ENCODE peak calls at places on chromosomes 12 and 14, in five cellular contexts. A, Y, P, L and M are unnamed samples.

GRCh38 chr14:32494566-32495434 is 165.7 kb downstream of the AKAP6 start:
- DNase-seq in A (no peak), Y (no peak), P (no peak), L (no peak), M (peak; percentile 59)

GRCh38 chr12:13744566-13744965 is 236.8 kb downstream of the GRIN2B start:
- DNase-seq in A (no peak), Y (peak; percentile 87), P (no peak), L (no peak), M (no peak)

GRCh38 chr14:40093800-40094199 is 661.6 kb upstream of the FBXO33 start:
- DNase-seq in A (no peak), Y (no peak), P (no peak), L (no peak), M (no peak)

GRCh38 chr12:33310471-33310870 is 129.1 kb downstream of the SYT10 start:
- DNase-seq in A (no peak), Y (no peak), P (no peak), L (no peak), M (no peak)

GRCh38 chr14:92603309-92604257 is 90.0 kb downstream of the RIN3 start:
- DNase-seq in A (peak; percentile 78), Y (peak; percentile 52), P (peak; percentile 44), L (no peak), M (no peak)

GRCh38 chr12:58443981-58444371 is 476.3 kb downstream of the LRIG3 start:
- DNase-seq in A (peak; percentile 40), Y (no peak), P (no peak), L (no peak), M (no peak)

GRCh38 chr12:49347307-49348237 is 884 bp downstream of the DNAJC22 start:
- DNase-seq in A (peak; percentile 89), Y (peak; percentile 90), P (peak; percentile 83), L (peak; percentile 58), M (no peak)

GRCh38 chr14:94656043-94656442 is 43.9 kb downstream of the SERPINA3 start:
- DNase-seq in A (no peak), Y (no peak), P (no peak), L (no peak), M (no peak)

GRCh38 chr12:114678718-114679117 is 5.3 kb downstream of the TBX3 start:
- DNase-seq in A (no peak), Y (no peak), P (peak; percentile 7), L (no peak), M (no peak)

GRCh38 chr12:118188690-118189371 is 52.9 kb downstream of the PEBP1 start:
- DNase-seq in A (peak; percentile 81), Y (no peak), P (peak; percentile 22), L (no peak), M (no peak)

GRCh38 chr12:130118181-130118580 is 44.1 kb upstream of the FZD10 start:
- DNase-seq in A (no peak), Y (no peak), P (no peak), L (no peak), M (no peak)

GRCh38 chr12:68477256-68477655 is 133.4 kb upstream of the RAP1B start:
- DNase-seq in A (no peak), Y (no peak), P (no peak), L (no peak), M (no peak)

GRCh38 chr14:87233806-87234384 is 759.1 kb downstream of the GALC start:
- DNase-seq in A (no peak), Y (no peak), P (no peak), L (no peak), M (no peak)

GRCh38 chr12:19397534-19397933 is 41.8 kb upstream of the AEBP2 start:
- DNase-seq in A (no peak), Y (no peak), P (no peak), L (no peak), M (no peak)

GRCh38 chr14:54622189-54622958 is 55.4 kb downstream of the SAMD4A start:
- DNase-seq in A (no peak), Y (no peak), P (no peak), L (no peak), M (no peak)

GRCh38 chr14:26394114-26394855 is 203.5 kb downstream of the NOVA1 start:
- DNase-seq in A (peak; percentile 54), Y (peak; percentile 36), P (peak; percentile 43), L (no peak), M (no peak)

GRCh38 chr12:116863275-116863767 is 17.9 kb downstream of the HRK start:
- DNase-seq in A (peak; percentile 34), Y (peak; percentile 55), P (peak; percentile 82), L (no peak), M (peak; percentile 41)

GRCh38 chr12:116862167-116862566 is 19.1 kb downstream of the HRK start:
- DNase-seq in A (no peak), Y (no peak), P (no peak), L (no peak), M (no peak)

GRCh38 chr12:116861331-116861730 is 19.9 kb downstream of the HRK start:
- DNase-seq in A (peak; percentile 57), Y (peak; percentile 34), P (no peak), L (peak; percentile 45), M (peak; percentile 72)

GRCh38 chr12:116867523-116867922 is 13.7 kb downstream of the HRK start:
- DNase-seq in A (no peak), Y (no peak), P (peak; percentile 35), L (no peak), M (no peak)

GRCh38 chr12:116864371-116865160 is 16.7 kb downstream of the HRK start:
- DNase-seq in A (peak; percentile 53), Y (no peak), P (no peak), L (no peak), M (peak; percentile 86)
- H3K4me3 ChIP-seq in A (no peak overlapping the region), Y (no peak overlapping the region), P (no peak overlapping the region), L (no peak overlapping the region), M (no peak overlapping the region)

DNA sequence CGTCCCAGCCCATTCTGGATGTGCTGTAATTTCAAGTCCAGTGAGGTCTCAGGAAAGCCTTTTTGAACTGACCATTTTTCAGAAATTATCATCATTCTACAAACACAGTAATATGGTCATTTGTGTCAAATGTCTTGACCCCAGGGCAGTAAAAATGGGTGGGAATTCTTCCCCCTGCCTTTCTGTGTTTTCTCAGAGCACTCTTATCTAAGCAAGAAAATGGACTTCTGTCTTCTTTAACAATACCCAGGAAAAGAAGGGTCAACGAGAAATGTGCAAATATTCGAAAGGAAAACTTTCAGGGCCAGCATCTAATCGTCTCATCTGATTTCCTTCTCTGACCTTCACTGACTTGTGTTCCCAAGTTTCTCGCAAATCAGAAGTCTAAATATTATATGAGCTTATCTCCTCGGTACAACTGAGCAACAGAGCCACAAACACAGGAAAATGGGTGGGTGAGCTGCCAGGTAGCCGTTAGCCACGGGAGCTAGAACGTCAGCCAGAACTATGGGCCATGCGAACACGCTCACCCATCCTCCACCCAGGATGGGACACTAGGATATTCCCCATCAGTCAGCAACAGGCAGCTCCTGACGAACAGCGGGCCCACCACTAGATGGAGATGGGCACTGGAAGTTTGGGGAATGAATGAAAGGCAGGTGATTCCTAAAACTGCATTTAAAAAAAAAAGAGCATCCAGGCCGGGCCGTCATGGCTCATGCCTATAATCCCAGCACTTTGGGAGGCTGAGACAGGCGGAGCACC is 57.1 kb downstream of the VWF start:
- DNase-seq in A (peak; percentile 35), Y (peak; percentile 72), P (peak; percentile 79), L (no peak), M (no peak)
- TF ChIP-seq CTCF in A (peak; percentile 49), Y (peak; percentile 64), P (peak; percentile 82), L (no peak), M (peak; percentile 32)

GRCh38 chr12:132837693-132838463 is 9.2 kb upstream of the GOLGA3 start:
- DNase-seq in A (peak; percentile 28), Y (no peak), P (no peak), L (no peak), M (no peak)

GRCh38 chr12:132839558-132840235 is 11.0 kb upstream of the GOLGA3 start:
- DNase-seq in A (no peak), Y (no peak), P (no peak), L (no peak), M (no peak)

GRCh38 chr12:132840536-132840935 is 11.9 kb upstream of the GOLGA3 start:
- DNase-seq in A (no peak), Y (no peak), P (no peak), L (no peak), M (no peak)

GRCh38 chr12:132836803-132837331 is 8.2 kb upstream of the GOLGA3 start:
- DNase-seq in A (no peak), Y (no peak), P (no peak), L (no peak), M (no peak)

GRCh38 chr12:132838464-132839080 is 9.9 kb upstream of the GOLGA3 start:
- DNase-seq in A (no peak), Y (no peak), P (no peak), L (no peak), M (no peak)
- H3K36me3 ChIP-seq in A (peaks cover 29% of the 10 kb centered on the region), Y (no peaks in the 10 kb centered on the region), P (peaks cover 11% of the 10 kb centered on the region), L (no peaks in the 10 kb centered on the region), M (peaks cover 24% of the 10 kb centered on the region)

DNA sequence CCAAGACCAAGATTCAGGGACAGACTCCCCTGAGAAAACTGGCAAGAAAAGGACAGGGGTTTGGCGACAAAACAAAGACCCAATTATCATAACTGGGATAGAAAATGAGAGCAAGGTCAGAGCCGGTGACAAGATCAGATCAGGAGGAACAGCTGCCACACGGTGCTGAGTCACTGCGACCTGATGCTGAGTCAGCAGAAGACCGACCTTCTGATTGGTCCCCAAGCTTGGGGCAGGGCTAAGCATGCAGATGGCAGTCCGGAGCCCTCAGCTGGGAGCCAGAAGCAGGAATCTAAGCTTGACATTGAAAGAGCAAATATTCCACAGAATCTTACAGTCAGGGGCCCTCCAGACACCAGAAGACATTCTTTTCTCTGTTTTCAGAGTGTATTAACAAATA is 19.1 kb upstream of the ARMH4 start:
- DNase-seq in A (peak; percentile 79), Y (peak; percentile 70), P (peak; percentile 94), L (peak; percentile 85), M (peak; percentile 45)
- H3K4me3 ChIP-seq in A (no peak overlapping the region), Y (no peak overlapping the region), P (no peak overlapping the region), L (no peak overlapping the region), M (no peak overlapping the region)

DNA sequence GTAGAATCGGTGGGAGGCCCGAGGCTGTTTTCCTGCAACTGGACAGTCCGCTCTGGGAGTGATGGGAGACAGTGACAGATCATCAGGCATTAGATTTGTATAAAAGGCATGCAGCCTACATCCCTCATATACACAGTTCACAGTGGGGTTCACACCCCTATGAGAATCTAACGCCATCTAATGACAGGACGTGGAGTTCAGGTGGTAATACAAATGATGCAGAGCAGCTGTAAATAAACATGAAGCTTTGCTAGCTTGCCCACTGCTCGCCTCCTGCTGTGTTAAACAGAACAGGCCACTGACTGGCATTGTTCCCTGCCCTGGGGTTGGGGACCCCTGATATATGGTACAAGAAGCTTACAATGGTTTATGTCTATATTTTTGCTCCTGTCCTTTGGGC is 179.0 kb downstream of the LRFN5 start:
- DNase-seq in A (no peak), Y (peak; percentile 50), P (peak; percentile 24), L (no peak), M (no peak)
- TF ChIP-seq CTCF in A (no peak), Y (no peak), P (peak; percentile 47), L (no peak), M (no peak)

GRCh38 chr12:10511756-10512355 is 6.2 kb downstream of the EIF2S3B start:
- DNase-seq in A (no peak), Y (no peak), P (no peak), L (no peak), M (no peak)
- H3K36me3 ChIP-seq in A (no peaks in the 10 kb centered on the region), Y (no peaks in the 10 kb centered on the region), P (no peaks in the 10 kb centered on the region), L (no peaks in the 10 kb centered on the region), M (no peaks in the 10 kb centered on the region)